ENCODE peak calls at places on chromosomes 6 and 20, in six cellular contexts. S is T follicular helper cell, F is HS-5, L is RWPE1, I is non-pigmented ciliary epithelial cell, P is Kasumi-1. J is an unnamed sample.
A peak's percentile ranks its signal among the peaks of the same experiment; 100 is the strongest.

GRCh38 chr6:43823879-43824740 is 54.1 kb downstream of the VEGFA start:
- DNase-seq in S (no peak), F (no peak), L (no peak), I (no peak), P (peak; percentile 82), J (peak; percentile 14)

GRCh38 chr6:104699598-104700329 is 160.0 kb downstream of the HACE1 start:
- DNase-seq in S (no peak), F (no peak), L (no peak), I (no peak), P (no peak), J (no peak)

GRCh38 chr6:145669627-145670034 is 65.7 kb downstream of the EPM2A start:
- DNase-seq in S (no peak), F (peak; percentile 79), L (peak; percentile 30), I (peak; percentile 55), P (no peak), J (no peak)

GRCh38 chr20:59781236-59781635 is 152.2 kb downstream of the SYCP2 start:
- DNase-seq in S (no peak), F (no peak), L (no peak), I (no peak), P (no peak), J (no peak)

GRCh38 chr6:50952092-50952932 is 133.6 kb downstream of the TFAP2B start:
- DNase-seq in S (no peak), F (no peak), L (no peak), I (no peak), P (no peak), J (no peak)

GRCh38 chr20:1500496-1500895 is 9.3 kb upstream of the SIRPB2 start:
- DNase-seq in S (no peak), F (no peak), L (no peak), I (no peak), P (no peak), J (no peak)

GRCh38 chr20:11716239-11716944 is 201.3 kb upstream of the BTBD3 start:
- DNase-seq in S (no peak), F (peak; percentile 80), L (peak; percentile 16), I (peak; percentile 87), P (peak; percentile 69), J (no peak)

GRCh38 chr6:100577425-100577824 is 112.7 kb upstream of the SIM1 start:
- DNase-seq in S (no peak), F (no peak), L (no peak), I (no peak), P (no peak), J (no peak)

GRCh38 chr20:50635676-50636600 is 55.4 kb downstream of the RIPOR3 start:
- DNase-seq in S (peak; percentile 23), F (no peak), L (peak; percentile 94), I (no peak), P (peak; percentile 69), J (peak; percentile 19)

GRCh38 chr6:158708239-158708638 is 58.4 kb downstream of the SYTL3 start:
- DNase-seq in S (no peak), F (no peak), L (no peak), I (no peak), P (peak; percentile 15), J (no peak)

GRCh38 chr20:53934421-53935352 is 135.7 kb downstream of the BCAS1 start:
- DNase-seq in S (no peak), F (peak; percentile 99), L (peak; percentile 74), I (no peak), P (peak; percentile 87), J (peak; percentile 49)

GRCh38 chr20:50478162-50479036 is 31.8 kb upstream of the PTPN1 start:
- DNase-seq in S (peak; percentile 58), F (no peak), L (peak; percentile 68), I (no peak), P (peak; percentile 89), J (peak; percentile 66)

GRCh38 chr6:3789896-3790558 is 38.5 kb upstream of the PXDC1 start:
- DNase-seq in S (no peak), F (no peak), L (no peak), I (no peak), P (no peak), J (no peak)

GRCh38 chr6:156889986-156890385 is 112.8 kb downstream of the ARID1B start:
- DNase-seq in S (no peak), F (no peak), L (no peak), I (no peak), P (no peak), J (no peak)

GRCh38 chr20:10501377-10501776 is 66.3 kb downstream of the SLX4IP start:
- DNase-seq in S (no peak), F (no peak), L (no peak), I (no peak), P (peak; percentile 86), J (peak; percentile 40)

GRCh38 chr20:10322073-10323012 is 103.7 kb downstream of the SNAP25 start:
- DNase-seq in S (no peak), F (no peak), L (peak; percentile 21), I (no peak), P (no peak), J (no peak)

GRCh38 chr6:40320441-40320840 is 266.7 kb downstream of the LRFN2 start:
- DNase-seq in S (no peak), F (no peak), L (no peak), I (no peak), P (no peak), J (no peak)

GRCh38 chr6:163605388-163606097 is 191.0 kb downstream of the QKI start:
- DNase-seq in S (no peak), F (no peak), L (no peak), I (no peak), P (no peak), J (no peak)

GRCh38 chr6:169981568-169981967 is 230.1 kb downstream of the ERMARD start:
- DNase-seq in S (no peak), F (no peak), L (no peak), I (no peak), P (no peak), J (no peak)

GRCh38 chr6:50380409-50381105 is 330.8 kb upstream of the DEFB112 start:
- DNase-seq in S (no peak), F (no peak), L (no peak), I (no peak), P (no peak), J (no peak)

GRCh38 chr6:29678114-29678513 is 2.8 kb downstream of the ZFP57 start:
- DNase-seq in S (no peak), F (no peak), L (peak; percentile 80), I (no peak), P (no peak), J (no peak)

GRCh38 chr20:59598625-59599310 is 5.6 kb upstream of the PHACTR3 start:
- DNase-seq in S (no peak), F (peak; percentile 3), L (peak; percentile 87), I (no peak), P (peak; percentile 36), J (peak; percentile 5)

GRCh38 chr6:108914235-108915022 is 66.2 kb downstream of the ARMC2 start:
- DNase-seq in S (peak; percentile 14), F (no peak), L (peak; percentile 20), I (no peak), P (peak; percentile 27), J (peak; percentile 45)

GRCh38 chr6:40722081-40722480 is 134.9 kb upstream of the LRFN2 start:
- DNase-seq in S (no peak), F (no peak), L (no peak), I (no peak), P (no peak), J (no peak)

GRCh38 chr6:43181621-43181941 is 415 bp upstream of the CUL9 start:
- DNase-seq in S (no peak), F (no peak), L (no peak), I (no peak), P (no peak), J (no peak)